ENCODE peak calls at places on chromosomes 1 and 21, in four cellular contexts. N is transverse colon, Q is H9, G is progenitor cell of endocrine pancreas. K is an unnamed sample.

GRCh38 chr1:228210684-228211083 is 2.8 kb downstream of the OBSCN start:
- DNase-seq in N (no peak), Q (no peak), G (no peak), K (no peak)

GRCh38 chr1:167836197-167836596 is 77.7 kb downstream of the ADCY10 start:
- DNase-seq in N (no peak), Q (no peak), G (no peak), K (no peak)

GRCh38 chr1:190478193-190479007 is 736 bp upstream of the BRINP3 start:
- DNase-seq in N (peak; percentile 21), Q (peak; percentile 71), G (no peak), K (no peak)

GRCh38 chr1:59947047-59947938 is 20.7 kb upstream of the CYP2J2 start:
- DNase-seq in N (peak; percentile 61), Q (peak; percentile 63), G (peak; percentile 34), K (no peak)

GRCh38 chr21:44078411-44078981 is 28.7 kb upstream of the PWP2 start:
- DNase-seq in N (no peak), Q (peak; percentile 48), G (no peak), K (no peak)

GRCh38 chr1:162206749-162207635 is 137.5 kb downstream of the NOS1AP start:
- DNase-seq in N (peak; percentile 62), Q (no peak), G (no peak), K (no peak)

GRCh38 chr1:70767377-70767776 is 280.2 kb downstream of the PTGER3 start:
- DNase-seq in N (no peak), Q (no peak), G (no peak), K (no peak)

GRCh38 chr1:91725961-91726704 is 159.8 kb downstream of the TGFBR3 start:
- DNase-seq in N (peak; percentile 17), Q (no peak), G (no peak), K (no peak)

GRCh38 chr1:36988741-36989193 is 45.5 kb downstream of the GRIK3 start:
- DNase-seq in N (no peak), Q (no peak), G (no peak), K (no peak)

GRCh38 chr1:207316622-207317510 is 4.6 kb upstream of the CD55 start:
- DNase-seq in N (peak; percentile 54), Q (peak; percentile 43), G (no peak), K (no peak)

GRCh38 chr1:63322944-63323865 is 838 bp downstream of the FOXD3 start:
- DNase-seq in N (peak; percentile 31), Q (peak; percentile 74), G (peak; percentile 39), K (no peak)

GRCh38 chr1:174788981-174789380 is 210.8 kb upstream of the CACYBP start:
- DNase-seq in N (no peak), Q (no peak), G (no peak), K (no peak)

GRCh38 chr1:198529414-198529813 is 11.1 kb downstream of the ATP6V1G3 start:
- DNase-seq in N (no peak), Q (no peak), G (no peak), K (no peak)

GRCh38 chr1:3501856-3502665 is 47.6 kb downstream of the ARHGEF16 start:
- DNase-seq in N (peak; percentile 21), Q (peak; percentile 90), G (peak; percentile 75), K (no peak)

GRCh38 chr21:46393451-46393940 is 65.2 kb upstream of the DIP2A start:
- DNase-seq in N (no peak), Q (no peak), G (no peak), K (no peak)

GRCh38 chr1:235326719-235327558 is 1.0 kb downstream of the ARID4B start:
- DNase-seq in N (peak; percentile 44), Q (peak; percentile 41), G (peak; percentile 17), K (no peak)

GRCh38 chr1:162023547-162024501 is at the start of gene OLFML2B:
- DNase-seq in N (peak; percentile 60), Q (peak; percentile 81), G (peak; percentile 43), K (peak; percentile 74)

GRCh38 chr1:214952648-214953047 is 129.9 kb upstream of the KCNK2 start:
- DNase-seq in N (no peak), Q (peak; percentile 65), G (no peak), K (no peak)

GRCh38 chr1:64915381-64916274 is 50.7 kb downstream of the JAK1 start:
- DNase-seq in N (peak; percentile 68), Q (no peak), G (peak; percentile 14), K (no peak)

GRCh38 chr1:228647523-228648444 is 87.5 kb upstream of the RHOU start:
- DNase-seq in N (peak; percentile 44), Q (peak; percentile 86), G (peak; percentile 29), K (peak; percentile 24)

GRCh38 chr1:226121587-226122400 is 59.3 kb downstream of the H3-3A start:
- DNase-seq in N (peak; percentile 80), Q (peak; percentile 92), G (peak; percentile 77), K (peak; percentile 99)

GRCh38 chr1:39187276-39188046 is 17.0 kb upstream of the MACF1 start:
- DNase-seq in N (no peak), Q (no peak), G (no peak), K (no peak)

GRCh38 chr21:45224189-45224938 is 63.3 kb downstream of the POFUT2 start:
- DNase-seq in N (peak; percentile 42), Q (no peak), G (no peak), K (no peak)

GRCh38 chr1:210292276-210292851 is 36.3 kb upstream of the HHAT start:
- DNase-seq in N (peak; percentile 79), Q (peak; percentile 89), G (peak; percentile 76), K (no peak)

GRCh38 chr1:220028496-220028895 is 17.8 kb downstream of the EPRS1 start:
- DNase-seq in N (no peak), Q (no peak), G (no peak), K (no peak)

GRCh38 chr21:19692231-19692630 is 1288.6 kb upstream of the TMPRSS15 start:
- DNase-seq in N (no peak), Q (no peak), G (no peak), K (no peak)

GRCh38 chr1:110580244-110580643 is 25.9 kb downstream of the KCNA2 start:
- DNase-seq in N (no peak), Q (no peak), G (no peak), K (no peak)

GRCh38 chr21:45819478-45820170 is 161.9 kb upstream of the COL6A1 start:
- DNase-seq in N (no peak), Q (no peak), G (no peak), K (no peak)

GRCh38 chr1:224623310-224623714 is 7.2 kb downstream of the CNIH3 start:
- DNase-seq in N (no peak), Q (no peak), G (no peak), K (no peak)

DNA sequence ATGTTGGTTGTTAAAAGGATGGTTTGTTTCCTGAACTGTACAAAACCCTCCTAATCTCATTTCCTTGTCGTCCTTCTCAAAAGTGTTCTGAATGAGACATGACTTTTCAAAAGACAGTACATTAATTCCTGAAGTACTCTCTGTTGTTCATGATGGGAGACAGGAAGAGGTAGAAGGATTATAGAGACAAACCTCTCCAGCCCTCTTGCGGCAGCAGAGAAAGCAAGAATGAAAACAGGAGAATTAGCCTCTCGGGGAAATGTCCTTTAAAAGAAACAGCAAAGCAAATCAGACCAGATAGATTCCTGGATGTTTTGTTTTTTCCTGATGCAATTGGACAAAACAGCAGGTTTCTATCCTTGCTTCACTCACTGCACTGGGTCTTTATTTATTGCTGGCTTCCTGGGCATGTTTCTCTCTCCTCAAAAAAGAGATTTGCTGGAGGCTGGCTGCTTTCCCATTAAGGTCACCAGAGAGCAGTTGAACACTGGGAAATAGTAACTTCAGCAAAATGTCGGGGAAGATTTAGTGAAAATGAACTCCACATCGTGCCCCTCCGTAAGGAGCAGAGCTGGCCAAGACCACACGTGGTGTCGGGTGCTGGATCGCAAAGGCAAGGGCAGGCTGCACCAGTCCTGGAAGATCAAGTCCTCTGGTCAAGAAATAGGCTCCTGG is 145.8 kb upstream of the SYT6 start:
- DNase-seq in N (no peak), Q (no peak), G (no peak), K (no peak)
- TF ChIP-seq CTCF in N (no peak), Q (no peak), G (no peak), K (no peak)

DNA sequence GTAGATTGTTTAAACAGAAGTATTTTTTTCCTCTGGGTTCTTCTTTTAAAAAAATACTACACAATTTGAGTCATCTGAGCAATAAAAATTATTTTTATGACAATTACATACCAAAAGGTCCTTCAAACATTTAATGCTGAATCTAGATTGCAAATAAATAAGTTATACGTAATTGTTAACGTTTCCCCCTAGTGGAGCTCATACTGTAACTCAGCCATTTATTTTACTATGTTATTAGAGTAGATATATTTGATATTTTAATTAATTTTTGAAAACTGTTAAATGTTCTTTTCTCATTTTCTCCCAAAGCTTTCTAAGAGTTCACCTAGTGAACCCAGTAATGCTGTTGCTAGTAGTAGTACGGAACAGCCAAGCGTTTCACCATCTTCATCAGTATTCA is 33.5 kb downstream of the ZMYM1 start:
- DNase-seq in N (no peak), Q (no peak), G (no peak), K (no peak)
- TF ChIP-seq CTCF in N (no peak), Q (peak; percentile 48), G (peak; percentile 29), K (no peak)

GRCh38 chr1:12539705-12540579 is 78.1 kb downstream of the DHRS3 start:
- DNase-seq in N (peak; percentile 69), Q (peak; percentile 69), G (peak; percentile 49), K (no peak)
- TF ChIP-seq CTCF in N (no peak), Q (no peak), G (no peak), K (no peak)

DNA sequence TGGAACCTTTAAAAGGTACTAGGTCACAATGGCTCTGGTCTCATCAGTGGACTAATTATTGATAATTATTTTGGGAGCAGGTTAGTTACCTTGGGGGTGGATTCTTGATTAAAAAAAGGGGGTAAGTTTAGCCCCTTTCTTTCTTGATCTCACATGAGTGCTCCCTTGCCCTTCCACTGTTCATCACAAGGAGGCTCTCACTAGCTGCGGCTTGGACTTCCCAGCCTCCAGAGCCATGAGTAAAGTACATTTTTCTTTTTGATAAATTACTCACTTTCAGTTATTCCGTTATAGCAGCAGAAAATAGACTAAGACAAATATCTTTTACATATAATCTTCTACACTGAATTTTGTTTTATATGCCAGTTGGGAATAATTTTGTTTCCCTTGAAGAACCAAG is 254.8 kb upstream of the DEPDC1 start:
- DNase-seq in N (no peak), Q (no peak), G (no peak), K (no peak)
- TF ChIP-seq CTCF in N (no peak), Q (peak; percentile 41), G (no peak), K (no peak)

GRCh38 chr1:28580706-28581530 is 11.1 kb upstream of the RAB42 start:
- DNase-seq in N (peak; percentile 68), Q (no peak), G (no peak), K (no peak)
- TF ChIP-seq CTCF in N (no peak), Q (peak; percentile 37), G (peak; percentile 32), K (peak; percentile 14)

GRCh38 chr1:192363177-192363576 is 46.4 kb downstream of the RGS21 start:
- DNase-seq in N (no peak), Q (no peak), G (no peak), K (no peak)
- TF ChIP-seq CTCF in N (no peak), Q (peak; percentile 51), G (peak; percentile 18), K (no peak)

GRCh38 chr1:234089396-234089795 is 184.9 kb downstream of the SLC35F3 start:
- DNase-seq in N (no peak), Q (peak; percentile 61), G (no peak), K (no peak)
- TF ChIP-seq CTCF in N (no peak), Q (peak; percentile 66), G (peak; percentile 45), K (peak; percentile 3)